ENCODE peak calls at places on chromosomes 5 and 9, in seven cellular contexts. One of them, this sample, is unnamed.

GRCh38 chr5:43609752-43610151 is 6.8 kb downstream of the NNT start:
- DNase-seq in epithelial cell of esophagus: peak; percentile 15
- DNase-seq in Peyer's patch: no peak
- DNase-seq in AG10803: no peak
- DNase-seq in lung: no peak
- DNase-seq in endothelial cell: no peak
- DNase-seq in AG04450: no peak
- DNase-seq in this sample: no peak

GRCh38 chr9:35177520-35177919 is 15.7 kb downstream of the UNC13B start:
- DNase-seq in epithelial cell of esophagus: no peak
- DNase-seq in Peyer's patch: no peak
- DNase-seq in AG10803: no peak
- DNase-seq in lung: no peak
- DNase-seq in endothelial cell: no peak
- DNase-seq in AG04450: no peak
- DNase-seq in this sample: no peak

GRCh38 chr9:89553451-89554020 is 51.3 kb upstream of the GADD45G start:
- DNase-seq in epithelial cell of esophagus: no peak
- DNase-seq in Peyer's patch: no peak
- DNase-seq in AG10803: no peak
- DNase-seq in lung: peak; percentile 16
- DNase-seq in endothelial cell: no peak
- DNase-seq in AG04450: no peak
- DNase-seq in this sample: no peak

GRCh38 chr5:124922255-124922975 is 176.0 kb upstream of the ZNF608 start:
- DNase-seq in epithelial cell of esophagus: peak; percentile 67
- DNase-seq in Peyer's patch: no peak
- DNase-seq in AG10803: no peak
- DNase-seq in lung: no peak
- DNase-seq in endothelial cell: no peak
- DNase-seq in AG04450: no peak
- DNase-seq in this sample: no peak

GRCh38 chr5:145362261-145362660 is 472.9 kb downstream of the PRELID2 start:
- DNase-seq in epithelial cell of esophagus: peak; percentile 83
- DNase-seq in Peyer's patch: no peak
- DNase-seq in AG10803: peak; percentile 90
- DNase-seq in lung: no peak
- DNase-seq in endothelial cell: no peak
- DNase-seq in AG04450: peak; percentile 65
- DNase-seq in this sample: no peak

GRCh38 chr9:89234636-89235035 is 56.0 kb upstream of the SHC3 start:
- DNase-seq in epithelial cell of esophagus: peak; percentile 4
- DNase-seq in Peyer's patch: no peak
- DNase-seq in AG10803: no peak
- DNase-seq in lung: peak; percentile 47
- DNase-seq in endothelial cell: peak; percentile 41
- DNase-seq in AG04450: no peak
- DNase-seq in this sample: no peak

GRCh38 chr9:130980526-130980925 is 28.4 kb upstream of the LAMC3 start:
- DNase-seq in epithelial cell of esophagus: no peak
- DNase-seq in Peyer's patch: no peak
- DNase-seq in AG10803: no peak
- DNase-seq in lung: no peak
- DNase-seq in endothelial cell: no peak
- DNase-seq in AG04450: no peak
- DNase-seq in this sample: no peak

GRCh38 chr5:41087461-41087860 is 16.3 kb upstream of the MROH2B start:
- DNase-seq in epithelial cell of esophagus: peak; percentile 42
- DNase-seq in Peyer's patch: no peak
- DNase-seq in AG10803: peak; percentile 33
- DNase-seq in lung: no peak
- DNase-seq in endothelial cell: no peak
- DNase-seq in AG04450: peak; percentile 60
- DNase-seq in this sample: no peak

GRCh38 chr5:109644829-109645228 is 44.9 kb upstream of the MAN2A1 start:
- DNase-seq in epithelial cell of esophagus: no peak
- DNase-seq in Peyer's patch: no peak
- DNase-seq in AG10803: no peak
- DNase-seq in lung: no peak
- DNase-seq in endothelial cell: no peak
- DNase-seq in AG04450: no peak
- DNase-seq in this sample: no peak

GRCh38 chr5:36948650-36949049 is 72.1 kb downstream of the NIPBL start:
- DNase-seq in epithelial cell of esophagus: no peak
- DNase-seq in Peyer's patch: no peak
- DNase-seq in AG10803: no peak
- DNase-seq in lung: no peak
- DNase-seq in endothelial cell: no peak
- DNase-seq in AG04450: no peak
- DNase-seq in this sample: no peak

GRCh38 chr5:179414459-179415215 is 69.4 kb upstream of the ADAMTS2 start:
- DNase-seq in epithelial cell of esophagus: no peak
- DNase-seq in Peyer's patch: no peak
- DNase-seq in AG10803: no peak
- DNase-seq in lung: no peak
- DNase-seq in endothelial cell: no peak
- DNase-seq in AG04450: no peak
- DNase-seq in this sample: no peak

GRCh38 chr5:178069909-178070308 is 43.4 kb upstream of the N4BP3 start:
- DNase-seq in epithelial cell of esophagus: peak; percentile 66
- DNase-seq in Peyer's patch: peak; percentile 59
- DNase-seq in AG10803: no peak
- DNase-seq in lung: no peak
- DNase-seq in endothelial cell: peak; percentile 71
- DNase-seq in AG04450: no peak
- DNase-seq in this sample: no peak
- TF ChIP-seq CTCF in epithelial cell of esophagus: peak; percentile 62
- TF ChIP-seq CTCF in Peyer's patch: peak; percentile 19
- TF ChIP-seq CTCF in AG10803: peak; percentile 31
- TF ChIP-seq CTCF in lung: no peak
- TF ChIP-seq CTCF in endothelial cell: no peak
- TF ChIP-seq CTCF in AG04450: peak; percentile 49
- TF ChIP-seq CTCF in this sample: peak; percentile 36

DNA sequence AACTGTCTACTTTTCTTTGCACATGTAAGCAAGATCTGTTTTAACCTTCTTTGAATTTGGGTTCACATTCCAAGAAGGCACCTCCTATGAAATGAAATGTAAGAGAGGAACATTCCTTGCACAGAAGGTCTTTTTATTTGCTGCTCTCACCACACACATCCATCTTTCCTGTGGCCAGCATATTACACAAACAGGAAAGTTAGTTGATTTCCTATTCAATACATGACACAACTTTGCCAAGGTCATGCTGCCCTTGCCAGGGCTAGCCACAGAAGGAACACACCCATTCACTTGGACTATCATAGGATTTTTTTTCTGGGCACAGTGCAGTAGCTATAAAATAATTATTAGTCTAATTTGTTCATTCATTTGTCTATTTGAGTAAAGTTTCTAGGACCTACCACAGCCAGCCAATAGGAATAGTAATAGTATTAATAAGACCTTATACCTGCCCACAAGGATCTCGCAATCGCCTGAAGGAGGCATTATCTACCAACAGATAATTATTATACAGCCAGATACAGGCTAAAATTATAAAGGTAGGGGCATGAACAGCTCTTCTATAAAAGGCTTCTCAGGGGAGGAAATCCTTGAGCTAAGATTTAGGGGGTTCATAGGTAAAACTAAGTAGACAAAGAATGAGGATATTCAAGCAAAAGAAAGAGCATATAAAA is 78.1 kb upstream of the NREP start:
- DNase-seq in epithelial cell of esophagus: peak; percentile 40
- DNase-seq in Peyer's patch: no peak
- DNase-seq in AG10803: peak; percentile 87
- DNase-seq in lung: no peak
- DNase-seq in endothelial cell: no peak
- DNase-seq in AG04450: no peak
- DNase-seq in this sample: no peak
- TF ChIP-seq CTCF in epithelial cell of esophagus: no peak
- TF ChIP-seq CTCF in Peyer's patch: no peak
- TF ChIP-seq CTCF in AG10803: no peak
- TF ChIP-seq CTCF in lung: no peak
- TF ChIP-seq CTCF in endothelial cell: no peak
- TF ChIP-seq CTCF in AG04450: no peak
- TF ChIP-seq CTCF in this sample: no peak

DNA sequence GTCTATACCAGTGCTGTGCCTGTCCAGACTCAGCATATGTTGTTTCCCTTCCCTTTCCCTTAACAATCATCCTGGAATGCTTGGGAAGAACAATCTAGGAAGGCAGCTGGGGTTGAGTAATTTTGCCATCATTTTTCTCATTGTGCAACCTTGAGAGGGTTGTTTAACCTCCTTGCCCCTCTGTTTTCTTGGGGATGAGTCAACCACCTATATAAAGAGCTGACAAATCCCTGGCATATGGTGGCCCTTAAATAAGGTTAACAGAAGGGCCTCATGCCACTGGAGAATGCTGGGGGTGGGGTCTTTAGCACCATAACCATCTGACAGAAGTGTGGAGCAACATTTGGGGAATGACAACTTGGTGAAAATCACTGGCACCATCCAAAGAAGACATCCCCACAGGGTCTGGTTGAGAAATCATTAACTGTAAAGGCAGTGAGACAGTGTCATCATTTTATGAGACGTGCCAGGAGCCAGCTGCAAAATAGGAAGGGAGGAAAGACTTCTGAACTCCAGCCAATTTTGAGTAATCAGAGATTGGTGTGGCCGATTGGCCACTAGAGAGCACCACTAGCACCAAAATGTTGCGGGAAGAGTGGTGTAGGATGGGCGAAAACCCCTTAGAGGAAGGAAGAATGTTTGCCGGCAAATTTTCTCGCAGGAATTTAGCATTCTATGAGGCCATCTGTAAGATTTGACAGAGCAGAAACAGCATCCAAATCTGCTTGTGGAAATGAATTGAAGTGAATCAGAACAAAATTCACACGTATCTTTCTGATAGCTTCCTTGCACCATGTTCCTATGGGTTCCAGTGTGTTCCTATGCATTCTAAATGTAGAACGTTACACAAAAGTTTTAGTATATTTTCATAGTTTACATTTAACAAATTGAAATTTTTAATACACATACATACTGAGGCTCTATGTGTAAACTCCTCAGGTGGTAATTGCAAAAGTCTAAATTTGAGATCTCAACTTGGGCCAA is 113.8 kb downstream of the MSX2 start:
- DNase-seq in epithelial cell of esophagus: peak; percentile 4
- DNase-seq in Peyer's patch: no peak
- DNase-seq in AG10803: peak; percentile 80
- DNase-seq in lung: peak; percentile 29
- DNase-seq in endothelial cell: peak; percentile 6
- DNase-seq in AG04450: no peak
- DNase-seq in this sample: no peak
- TF ChIP-seq CTCF in epithelial cell of esophagus: no peak
- TF ChIP-seq CTCF in Peyer's patch: no peak
- TF ChIP-seq CTCF in AG10803: peak; percentile 18
- TF ChIP-seq CTCF in lung: no peak
- TF ChIP-seq CTCF in endothelial cell: no peak
- TF ChIP-seq CTCF in AG04450: peak; percentile 3
- TF ChIP-seq CTCF in this sample: peak; percentile 51

GRCh38 chr5:128844354-128844923 is 120.8 kb upstream of the SLC27A6 start:
- DNase-seq in epithelial cell of esophagus: peak; percentile 39
- DNase-seq in Peyer's patch: no peak
- DNase-seq in AG10803: no peak
- DNase-seq in lung: no peak
- DNase-seq in endothelial cell: no peak
- DNase-seq in AG04450: no peak
- DNase-seq in this sample: no peak

GRCh38 chr5:128836571-128836970 is 128.7 kb upstream of the SLC27A6 start:
- DNase-seq in epithelial cell of esophagus: peak; percentile 17
- DNase-seq in Peyer's patch: no peak
- DNase-seq in AG10803: no peak
- DNase-seq in lung: no peak
- DNase-seq in endothelial cell: no peak
- DNase-seq in AG04450: no peak
- DNase-seq in this sample: no peak

GRCh38 chr5:128838631-128839030 is 126.7 kb upstream of the SLC27A6 start:
- DNase-seq in epithelial cell of esophagus: no peak
- DNase-seq in Peyer's patch: no peak
- DNase-seq in AG10803: no peak
- DNase-seq in lung: no peak
- DNase-seq in endothelial cell: no peak
- DNase-seq in AG04450: no peak
- DNase-seq in this sample: no peak

GRCh38 chr5:128842241-128842640 is 123.0 kb upstream of the SLC27A6 start:
- DNase-seq in epithelial cell of esophagus: peak; percentile 10
- DNase-seq in Peyer's patch: no peak
- DNase-seq in AG10803: no peak
- DNase-seq in lung: no peak
- DNase-seq in endothelial cell: no peak
- DNase-seq in AG04450: no peak
- DNase-seq in this sample: no peak
- TF ChIP-seq CTCF in epithelial cell of esophagus: no peak
- TF ChIP-seq CTCF in Peyer's patch: no peak
- TF ChIP-seq CTCF in AG10803: no peak
- TF ChIP-seq CTCF in lung: no peak
- TF ChIP-seq CTCF in endothelial cell: no peak
- TF ChIP-seq CTCF in AG04450: no peak
- TF ChIP-seq CTCF in this sample: no peak

GRCh38 chr9:34139477-34140146 is 13.1 kb upstream of the DCAF12 start:
- DNase-seq in epithelial cell of esophagus: peak; percentile 58
- DNase-seq in Peyer's patch: no peak
- DNase-seq in AG10803: peak; percentile 89
- DNase-seq in lung: peak; percentile 65
- DNase-seq in endothelial cell: no peak
- DNase-seq in AG04450: peak; percentile 60
- DNase-seq in this sample: no peak
- TF ChIP-seq CTCF in epithelial cell of esophagus: peak; percentile 47
- TF ChIP-seq CTCF in Peyer's patch: no peak
- TF ChIP-seq CTCF in AG10803: peak; percentile 49
- TF ChIP-seq CTCF in lung: no peak
- TF ChIP-seq CTCF in endothelial cell: no peak
- TF ChIP-seq CTCF in AG04450: peak; percentile 40
- TF ChIP-seq CTCF in this sample: no peak

This sample was measured in progenitor cell of endocrine pancreas.